ENCODE peak calls at places on chromosome 3, in four cellular contexts. A, S, C and O are unnamed samples. For H3K4me1, the result is how much of the 10 kb centered on the place peaks cover.

GRCh38 chr3:152879130-152879789 is 44.3 kb downstream of the P2RY1 start:
- DNase-seq in C (no peak), S (no peak), A (no peak), O (no peak)

GRCh38 chr3:37310666-37311050 is 136.3 kb upstream of the LRRFIP2 start:
- DNase-seq in A (no peak), S (no peak), C (no peak), O (no peak)

GRCh38 chr3:28788571-28788970 is 439.9 kb upstream of the AZI2 start:
- DNase-seq in C (no peak), S (no peak), A (no peak), O (no peak)

GRCh38 chr3:25103391-25103790 is 324.7 kb upstream of the RARB start:
- DNase-seq in A (no peak), C (no peak), S (no peak), O (no peak)

GRCh38 chr3:127822166-127822835 is at the start of gene MGLL:
- DNase-seq in A (peak), C (no peak), S (peak), O (no peak)

GRCh38 chr3:52682016-52682415 is 3.7 kb downstream of the PBRM1 start:
- DNase-seq in A (no peak), C (no peak), S (no peak), O (peak)

GRCh38 chr3:116741462-116741861 is 31.9 kb downstream of the TUSC7 start:
- DNase-seq in A (no peak), C (no peak), S (peak), O (no peak)

GRCh38 chr3:101814835-101815234 is 34.5 kb upstream of the NFKBIZ start:
- DNase-seq in A (no peak), C (no peak), S (no peak), O (no peak)

GRCh38 chr3:137692803-137693431 is 71.2 kb upstream of the SOX14 start:
- DNase-seq in A (no peak), C (no peak), S (peak), O (no peak)

GRCh38 chr3:153130312-153130977 is 31.6 kb upstream of the RAP2B start:
- DNase-seq in S (no peak), C (peak), A (no peak), O (no peak)

GRCh38 chr3:105728913-105729312 is 139.9 kb downstream of the CBLB start:
- DNase-seq in S (no peak), C (no peak), A (no peak), O (no peak)

GRCh38 chr3:50089603-50089945 is 855 bp downstream of the RBM5 start:
- DNase-seq in S (no peak), A (no peak), C (peak), O (no peak)

GRCh38 chr3:27252646-27253045 is 116.5 kb downstream of the NEK10 start:
- DNase-seq in C (no peak), S (no peak), A (no peak), O (no peak)

GRCh38 chr3:129439381-129439816 is 349 bp downstream of the MBD4 start:
- DNase-seq in C (peak), S (no peak), A (peak), O (peak)

GRCh38 chr3:42694366-42694765 is 8.2 kb downstream of the HHATL start:
- DNase-seq in C (no peak), A (no peak), S (no peak), O (no peak)

GRCh38 chr3:10637342-10637741 is 132.0 kb upstream of the ATP2B2 start:
- DNase-seq in A (no peak), C (no peak), S (no peak), O (no peak)

GRCh38 chr3:168024537-168024941 is 71.2 kb downstream of the GOLIM4 start:
- DNase-seq in A (no peak), S (no peak), C (no peak), O (no peak)

GRCh38 chr3:43213631-43214030 is 72.7 kb upstream of the SNRK start:
- DNase-seq in A (no peak), C (no peak), S (no peak), O (no peak)

DNA sequence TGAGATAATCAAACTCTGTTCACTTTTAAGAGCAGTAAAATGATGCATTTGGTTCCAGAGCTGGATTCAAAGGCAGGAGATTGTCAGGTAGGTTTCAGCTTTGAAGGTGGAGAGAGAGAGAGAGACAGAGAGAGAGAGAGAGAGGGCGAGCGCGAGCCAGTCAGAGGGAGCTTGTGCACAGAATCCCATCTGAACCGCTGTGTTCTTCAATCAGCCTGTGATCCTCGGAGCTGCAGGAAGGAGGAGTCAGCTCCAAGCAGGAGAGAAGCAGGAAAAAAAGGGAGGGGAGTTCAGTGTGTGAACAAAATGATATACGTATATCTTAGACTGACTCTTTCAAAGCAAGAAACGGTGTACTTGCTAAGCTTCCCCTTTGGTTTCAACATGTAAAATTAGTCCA is at the start of gene GPR149:
- DNase-seq in S (peak), C (no peak), A (no peak), O (no peak)
- TF ChIP-seq CTCF in S (peak), C (no peak), A (no peak), O (no peak)

DNA sequence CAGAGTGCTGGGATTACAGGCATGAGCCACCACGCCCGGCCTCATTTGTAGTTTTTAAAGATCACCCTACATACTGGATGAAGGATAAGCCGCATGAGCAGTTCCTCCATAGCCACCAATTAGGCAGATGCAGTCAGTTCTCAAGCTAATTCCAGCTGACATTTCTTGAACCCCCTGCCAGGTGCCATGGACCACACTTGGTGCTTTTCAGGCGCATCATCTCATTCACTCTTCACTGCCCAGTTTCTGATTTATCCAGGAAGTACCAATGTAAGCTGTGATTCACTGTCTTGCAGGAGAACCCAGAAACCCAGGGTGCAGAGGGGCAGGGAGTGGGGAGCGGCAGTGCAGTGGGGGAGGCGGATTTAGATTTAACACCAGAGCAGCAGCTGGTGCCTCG is 56.5 kb upstream of the RASA2 start:
- DNase-seq in S (peak), C (no peak), A (no peak), O (no peak)
- H3K4me1 ChIP-seq in S (under half), C (half or more), A (half or more), O (under half)

GRCh38 chr3:132003685-132004084 is 31.1 kb downstream of the CPNE4 start:
- DNase-seq in A (no peak), S (no peak), C (no peak), O (no peak)

GRCh38 chr3:132004571-132004970 is 30.2 kb downstream of the CPNE4 start:
- DNase-seq in C (no peak), A (no peak), S (no peak), O (no peak)

GRCh38 chr3:132006605-132007204 is 28.1 kb downstream of the CPNE4 start:
- DNase-seq in C (peak), S (peak), A (no peak), O (peak)

GRCh38 chr3:132008841-132009638 is 25.8 kb downstream of the CPNE4 start:
- DNase-seq in S (no peak), A (no peak), C (no peak), O (no peak)

DNA sequence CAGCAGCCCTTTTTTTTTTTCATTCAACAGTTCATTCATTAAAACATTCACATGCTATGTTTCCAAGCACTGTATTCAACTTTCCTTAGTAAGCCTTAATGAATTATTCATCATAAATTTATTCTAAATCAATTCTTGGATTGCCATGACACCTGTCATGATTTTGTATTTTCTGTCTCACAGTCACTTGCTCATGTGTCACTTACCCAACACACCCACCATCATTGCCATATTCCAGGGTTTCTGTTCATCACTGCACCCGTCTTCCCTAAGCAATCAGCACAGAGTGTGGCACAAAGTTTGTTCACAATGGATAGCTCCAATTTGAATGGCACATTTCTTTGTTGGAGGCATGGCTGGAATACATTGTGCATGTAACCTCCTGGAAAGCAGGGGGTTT is 27.2 kb downstream of the CPNE4 start:
- DNase-seq in S (no peak), C (no peak), A (no peak), O (no peak)
- TF ChIP-seq CTCF in S (no peak), C (no peak), A (no peak), O (no peak)

GRCh38 chr3:60215952-60216351 is 1035.3 kb downstream of the FHIT start:
- DNase-seq in A (no peak), S (no peak), C (no peak), O (no peak)
- H3K4me1 ChIP-seq in A (under half), S (under half), C (under half), O (under half)

DNA sequence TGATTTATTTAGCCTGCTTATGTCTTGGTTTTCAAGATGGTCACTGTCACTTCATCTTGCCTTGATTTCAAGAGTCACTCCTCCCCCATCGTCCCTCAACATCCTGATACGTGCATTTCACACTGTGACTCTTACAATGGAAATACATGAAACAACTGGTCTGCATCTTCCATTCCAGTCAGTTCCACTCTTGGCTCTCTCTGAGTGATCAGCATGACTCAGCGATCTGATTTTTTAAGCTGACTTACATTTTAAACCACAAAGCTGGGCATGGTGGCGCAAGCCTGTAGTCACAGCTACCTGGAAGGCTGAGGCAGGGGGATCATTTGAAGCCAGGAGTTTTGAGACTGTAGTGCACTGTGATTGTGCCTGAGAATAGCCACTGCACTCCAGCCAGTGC is 271.2 kb upstream of the ROPN1 start:
- DNase-seq in C (peak), A (no peak), S (no peak), O (no peak)
- TF ChIP-seq CTCF in C (no peak), A (no peak), S (no peak), O (no peak)

GRCh38 chr3:46981932-46982471 is 2.5 kb downstream of the NBEAL2 start:
- DNase-seq in S (peak), C (no peak), A (peak), O (peak)

GRCh38 chr3:46977811-46978195 is 1.3 kb upstream of the CCDC12 start:
- DNase-seq in A (no peak), C (no peak), S (no peak), O (no peak)

GRCh38 chr3:46978985-46979944 is at the start of gene NBEAL2:
- DNase-seq in S (peak), A (peak), C (peak), O (peak)

GRCh38 chr3:46978381-46978780 is 1.1 kb upstream of the NBEAL2 start:
- DNase-seq in A (no peak), S (no peak), C (no peak), O (no peak)

DNA sequence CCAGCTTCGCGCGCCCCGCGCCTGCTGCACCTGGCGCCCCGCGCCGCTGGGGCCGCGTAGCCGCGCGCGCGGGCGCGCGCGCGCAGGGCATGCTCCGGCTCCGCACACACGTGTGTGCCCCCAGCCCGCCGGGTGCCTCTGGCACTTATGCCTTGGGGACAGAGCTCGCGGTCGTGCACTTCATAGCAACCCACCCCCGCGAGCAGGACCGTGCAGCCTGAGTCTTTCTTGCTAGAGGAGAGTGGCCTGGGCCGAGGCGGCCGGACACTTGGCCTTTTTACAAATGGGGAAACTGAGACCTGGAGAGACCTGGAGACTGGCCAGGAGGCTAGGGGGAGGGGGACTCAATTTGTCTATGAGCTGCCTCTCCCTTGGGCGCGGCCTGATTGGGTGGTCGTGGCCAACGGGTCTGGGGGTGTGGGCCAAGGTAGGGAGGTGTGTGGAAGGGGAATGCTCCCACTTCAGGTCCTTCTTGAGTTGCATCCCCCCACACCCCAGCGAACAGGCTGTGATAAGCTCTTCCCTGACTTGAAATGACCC is 562 bp downstream of the NBEAL2 start:
- DNase-seq in A (peak), S (peak), C (no peak), O (peak)
- H3K4me1 ChIP-seq in A (under half), S (under half), C (under half), O (under half)

DNA sequence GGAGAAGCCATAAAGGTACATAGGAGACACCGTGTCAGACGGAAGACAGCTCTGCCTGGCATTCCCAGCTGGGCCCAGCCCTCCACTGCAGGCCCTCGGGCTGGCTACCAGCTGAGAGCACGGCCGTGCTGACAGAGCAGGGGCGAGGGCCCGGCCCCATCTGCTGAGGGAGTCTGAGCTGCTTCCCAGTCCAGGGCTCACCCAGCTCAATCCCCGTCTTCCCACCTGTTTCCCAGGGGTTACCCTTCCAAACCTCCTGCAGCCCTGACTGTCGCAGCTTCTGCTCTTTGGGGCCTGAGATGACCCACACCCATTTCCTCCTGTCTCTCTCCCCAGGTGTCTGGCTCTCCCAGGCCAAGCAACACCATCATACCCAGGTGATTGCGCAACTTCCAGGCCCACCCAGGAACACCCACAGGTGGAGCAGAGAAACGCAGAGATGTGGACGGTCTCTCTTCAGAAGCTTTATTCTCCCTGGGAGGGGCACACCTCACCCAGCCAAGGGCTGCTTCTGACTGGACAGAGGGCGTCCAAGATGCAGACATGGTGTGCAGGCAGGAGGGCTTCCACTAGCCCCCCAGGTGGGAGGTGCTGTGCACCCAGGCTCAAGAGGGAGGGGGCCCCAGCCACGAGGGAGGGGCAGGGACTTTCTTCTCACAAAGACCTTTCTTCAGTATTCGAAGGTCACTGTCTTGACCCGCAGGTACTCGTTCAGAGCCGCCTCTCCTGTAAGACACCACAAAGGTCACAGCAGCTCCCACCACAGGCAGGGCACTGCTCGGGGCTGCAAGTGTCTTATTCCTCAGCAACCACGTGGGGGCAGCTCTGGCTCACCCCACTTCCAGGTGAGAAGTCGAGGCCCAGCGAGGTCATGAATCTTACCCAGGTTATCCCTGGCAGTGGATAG is 19.4 kb upstream of the SLC41A3 start:
- DNase-seq in S (peak), C (no peak), A (no peak), O (no peak)
- TF ChIP-seq CTCF in S (peak), C (no peak), A (no peak), O (no peak)

GRCh38 chr3:134239538-134239937 is 11.1 kb downstream of the RYK start:
- DNase-seq in A (no peak), C (no peak), S (no peak), O (no peak)
- H3K4me1 ChIP-seq in A (half or more), C (half or more), S (under half), O (under half)